ENCODE peak calls at places on chromosomes 6 and 20, in five cellular contexts. One of them, this sample, is unnamed.

GRCh38 chr6:163986313-163986712 is 571.8 kb downstream of the QKI start:
- DNase-seq in fibroblast of lung: peak; percentile 76
- DNase-seq in mucosa of descending colon: no peak
- DNase-seq in left ventricle myocardium inferior: peak; percentile 38
- DNase-seq in AG10803: no peak
- DNase-seq in this sample: peak; percentile 53

GRCh38 chr6:125647391-125647790 is 102.0 kb upstream of the HEY2 start:
- DNase-seq in fibroblast of lung: no peak
- DNase-seq in mucosa of descending colon: no peak
- DNase-seq in left ventricle myocardium inferior: no peak
- DNase-seq in AG10803: no peak
- DNase-seq in this sample: no peak

GRCh38 chr20:62742550-62742949 is 33.9 kb downstream of the NTSR1 start:
- DNase-seq in AG10803: no peak
- DNase-seq in mucosa of descending colon: peak; percentile 20
- DNase-seq in left ventricle myocardium inferior: peak; percentile 1
- DNase-seq in fibroblast of lung: no peak
- DNase-seq in this sample: no peak

GRCh38 chr6:36912583-36912982 is 26.8 kb downstream of the C6orf89 start:
- DNase-seq in left ventricle myocardium inferior: no peak
- DNase-seq in AG10803: peak; percentile 90
- DNase-seq in fibroblast of lung: peak; percentile 91
- DNase-seq in mucosa of descending colon: no peak
- DNase-seq in this sample: peak; percentile 67

GRCh38 chr6:17703256-17703694 is 3.5 kb downstream of the NUP153 start:
- DNase-seq in mucosa of descending colon: no peak
- DNase-seq in AG10803: peak; percentile 94
- DNase-seq in fibroblast of lung: peak; percentile 83
- DNase-seq in left ventricle myocardium inferior: no peak
- DNase-seq in this sample: peak; percentile 97

GRCh38 chr6:71250050-71250689 is 38.4 kb upstream of the OGFRL1 start:
- DNase-seq in left ventricle myocardium inferior: no peak
- DNase-seq in AG10803: peak; percentile 88
- DNase-seq in mucosa of descending colon: no peak
- DNase-seq in fibroblast of lung: peak; percentile 83
- DNase-seq in this sample: peak; percentile 97

GRCh38 chr6:130046711-130047439 is 28.5 kb downstream of the L3MBTL3 start:
- DNase-seq in mucosa of descending colon: no peak
- DNase-seq in left ventricle myocardium inferior: no peak
- DNase-seq in fibroblast of lung: peak; percentile 62
- DNase-seq in AG10803: peak; percentile 20
- DNase-seq in this sample: peak; percentile 14

GRCh38 chr6:84645563-84646266 is 118.7 kb downstream of the TBX18 start:
- DNase-seq in AG10803: peak; percentile 73
- DNase-seq in fibroblast of lung: peak; percentile 84
- DNase-seq in left ventricle myocardium inferior: no peak
- DNase-seq in mucosa of descending colon: no peak
- DNase-seq in this sample: peak; percentile 59

GRCh38 chr6:158503846-158504245 is 56.0 kb upstream of the TMEM181 start:
- DNase-seq in left ventricle myocardium inferior: no peak
- DNase-seq in fibroblast of lung: no peak
- DNase-seq in AG10803: no peak
- DNase-seq in mucosa of descending colon: no peak
- DNase-seq in this sample: no peak

GRCh38 chr6:47478233-47479155 is 905 bp downstream of the CD2AP start:
- DNase-seq in mucosa of descending colon: no peak
- DNase-seq in left ventricle myocardium inferior: peak; percentile 17
- DNase-seq in fibroblast of lung: peak; percentile 36
- DNase-seq in AG10803: peak; percentile 33
- DNase-seq in this sample: peak; percentile 32

GRCh38 chr20:17854307-17854903 is 114.2 kb downstream of the SNX5 start:
- DNase-seq in AG10803: no peak
- DNase-seq in mucosa of descending colon: peak; percentile 83
- DNase-seq in left ventricle myocardium inferior: peak; percentile 68
- DNase-seq in fibroblast of lung: peak; percentile 36
- DNase-seq in this sample: peak; percentile 60

GRCh38 chr20:43977252-43977651 is 62.6 kb downstream of the TOX2 start:
- DNase-seq in left ventricle myocardium inferior: no peak
- DNase-seq in AG10803: no peak
- DNase-seq in mucosa of descending colon: no peak
- DNase-seq in fibroblast of lung: peak; percentile 60
- DNase-seq in this sample: no peak

GRCh38 chr6:168275168-168275567 is 44.4 kb downstream of the DACT2 start:
- DNase-seq in AG10803: no peak
- DNase-seq in fibroblast of lung: no peak
- DNase-seq in mucosa of descending colon: no peak
- DNase-seq in left ventricle myocardium inferior: no peak
- DNase-seq in this sample: no peak

GRCh38 chr20:52731086-52731485 is 241.1 kb upstream of the TSHZ2 start:
- DNase-seq in left ventricle myocardium inferior: no peak
- DNase-seq in fibroblast of lung: no peak
- DNase-seq in AG10803: no peak
- DNase-seq in mucosa of descending colon: no peak
- DNase-seq in this sample: no peak

GRCh38 chr6:30887901-30888300 is 3.6 kb downstream of the DDR1 start:
- DNase-seq in fibroblast of lung: peak; percentile 14
- DNase-seq in AG10803: peak; percentile 26
- DNase-seq in mucosa of descending colon: no peak
- DNase-seq in left ventricle myocardium inferior: no peak
- DNase-seq in this sample: no peak

GRCh38 chr6:150157076-150157475 is 14.2 kb downstream of the PPP1R14C start:
- DNase-seq in fibroblast of lung: peak; percentile 15
- DNase-seq in left ventricle myocardium inferior: no peak
- DNase-seq in mucosa of descending colon: no peak
- DNase-seq in AG10803: no peak
- DNase-seq in this sample: no peak

GRCh38 chr20:46801003-46801702 is 91.7 kb downstream of the SLC2A10 start:
- DNase-seq in left ventricle myocardium inferior: no peak
- DNase-seq in fibroblast of lung: no peak
- DNase-seq in mucosa of descending colon: no peak
- DNase-seq in AG10803: no peak
- DNase-seq in this sample: no peak

GRCh38 chr6:90758741-90759140 is 171.9 kb upstream of the MAP3K7 start:
- DNase-seq in fibroblast of lung: no peak
- DNase-seq in AG10803: no peak
- DNase-seq in mucosa of descending colon: no peak
- DNase-seq in left ventricle myocardium inferior: no peak
- DNase-seq in this sample: no peak

GRCh38 chr6:119026822-119027221 is 51.6 kb downstream of the FAM184A start:
- DNase-seq in left ventricle myocardium inferior: no peak
- DNase-seq in fibroblast of lung: no peak
- DNase-seq in mucosa of descending colon: no peak
- DNase-seq in AG10803: no peak
- DNase-seq in this sample: no peak

GRCh38 chr20:2751347-2751867 is 49.0 kb downstream of the CPXM1 start:
- DNase-seq in fibroblast of lung: no peak
- DNase-seq in AG10803: no peak
- DNase-seq in left ventricle myocardium inferior: no peak
- DNase-seq in mucosa of descending colon: peak; percentile 40
- DNase-seq in this sample: no peak

GRCh38 chr6:43950206-43950605 is 177.0 kb downstream of the MRPL14 start:
- DNase-seq in left ventricle myocardium inferior: peak; percentile 3
- DNase-seq in fibroblast of lung: no peak
- DNase-seq in mucosa of descending colon: no peak
- DNase-seq in AG10803: no peak
- DNase-seq in this sample: no peak

GRCh38 chr20:3690413-3690812 is 8.6 kb upstream of the ADAM33 start:
- DNase-seq in AG10803: no peak
- DNase-seq in mucosa of descending colon: no peak
- DNase-seq in fibroblast of lung: no peak
- DNase-seq in left ventricle myocardium inferior: no peak
- DNase-seq in this sample: no peak

GRCh38 chr6:56849876-56850275 is 105.0 kb upstream of the BEND6 start:
- DNase-seq in fibroblast of lung: peak; percentile 90
- DNase-seq in AG10803: peak; percentile 71
- DNase-seq in left ventricle myocardium inferior: no peak
- DNase-seq in mucosa of descending colon: no peak
- DNase-seq in this sample: peak; percentile 39

GRCh38 chr20:46710149-46710913 is 882 bp downstream of the SLC2A10 start:
- DNase-seq in left ventricle myocardium inferior: no peak
- DNase-seq in fibroblast of lung: no peak
- DNase-seq in mucosa of descending colon: peak; percentile 50
- DNase-seq in AG10803: no peak
- DNase-seq in this sample: no peak

GRCh38 chr20:38113401-38114325 is 51.4 kb downstream of the TGM2 start:
- DNase-seq in mucosa of descending colon: no peak
- DNase-seq in fibroblast of lung: no peak
- DNase-seq in AG10803: no peak
- DNase-seq in left ventricle myocardium inferior: no peak
- DNase-seq in this sample: no peak

GRCh38 chr20:62743777-62744317 is 35.2 kb downstream of the NTSR1 start:
- DNase-seq in AG10803: no peak
- DNase-seq in left ventricle myocardium inferior: peak; percentile 5
- DNase-seq in fibroblast of lung: no peak
- DNase-seq in mucosa of descending colon: no peak
- DNase-seq in this sample: no peak

GRCh38 chr6:143159001-143159400 is 98.3 kb downstream of the AIG1 start:
- DNase-seq in mucosa of descending colon: no peak
- DNase-seq in AG10803: peak; percentile 51
- DNase-seq in left ventricle myocardium inferior: no peak
- DNase-seq in fibroblast of lung: no peak
- DNase-seq in this sample: no peak

GRCh38 chr20:36775196-36775595 is 1.6 kb upstream of the DSN1 start:
- DNase-seq in AG10803: no peak
- DNase-seq in left ventricle myocardium inferior: no peak
- DNase-seq in mucosa of descending colon: no peak
- DNase-seq in fibroblast of lung: no peak
- DNase-seq in this sample: no peak

GRCh38 chr6:7424967-7425807 is 35.6 kb downstream of the RIOK1 start:
- DNase-seq in mucosa of descending colon: no peak
- DNase-seq in left ventricle myocardium inferior: peak; percentile 38
- DNase-seq in AG10803: peak; percentile 66
- DNase-seq in fibroblast of lung: peak; percentile 23
- DNase-seq in this sample: peak; percentile 69

GRCh38 chr6:34389034-34389433 is 3.4 kb downstream of the NUDT3 start:
- DNase-seq in left ventricle myocardium inferior: no peak
- DNase-seq in fibroblast of lung: no peak
- DNase-seq in AG10803: no peak
- DNase-seq in mucosa of descending colon: no peak
- DNase-seq in this sample: no peak

GRCh38 chr6:27867941-27868705 is 44.1 kb downstream of the OR2B2 start:
- DNase-seq in left ventricle myocardium inferior: no peak
- DNase-seq in fibroblast of lung: peak; percentile 6
- DNase-seq in AG10803: peak; percentile 1
- DNase-seq in mucosa of descending colon: no peak
- DNase-seq in this sample: no peak
- H3K4me3 ChIP-seq in left ventricle myocardium inferior: peak overlapping the region; percentile 74
- H3K4me3 ChIP-seq in fibroblast of lung: peak overlapping the region; percentile 90
- H3K4me3 ChIP-seq in AG10803: no peak overlapping the region
- H3K4me3 ChIP-seq in mucosa of descending colon: no peak overlapping the region
- H3K4me3 ChIP-seq in this sample: no peak overlapping the region

GRCh38 chr6:156876302-156876701 is 99.1 kb downstream of the ARID1B start:
- DNase-seq in mucosa of descending colon: peak; percentile 43
- DNase-seq in AG10803: no peak
- DNase-seq in left ventricle myocardium inferior: peak; percentile 42
- DNase-seq in fibroblast of lung: no peak
- DNase-seq in this sample: no peak
- TF ChIP-seq CTCF in mucosa of descending colon: no peak
- TF ChIP-seq CTCF in AG10803: peak; percentile 11
- TF ChIP-seq CTCF in left ventricle myocardium inferior: peak; percentile 51
- TF ChIP-seq CTCF in fibroblast of lung: no peak
- TF ChIP-seq CTCF in this sample: peak; percentile 17

GRCh38 chr6:151806757-151807512 is 547 bp upstream of the ESR1 start:
- DNase-seq in mucosa of descending colon: no peak
- DNase-seq in left ventricle myocardium inferior: no peak
- DNase-seq in AG10803: peak; percentile 22
- DNase-seq in fibroblast of lung: peak; percentile 13
- DNase-seq in this sample: no peak
- H3K4me3 ChIP-seq in mucosa of descending colon: no peak overlapping the region
- H3K4me3 ChIP-seq in left ventricle myocardium inferior: peak overlapping the region; percentile 65
- H3K4me3 ChIP-seq in AG10803: no peak overlapping the region
- H3K4me3 ChIP-seq in fibroblast of lung: peak overlapping the region; percentile 10
- H3K4me3 ChIP-seq in this sample: no peak overlapping the region

DNA sequence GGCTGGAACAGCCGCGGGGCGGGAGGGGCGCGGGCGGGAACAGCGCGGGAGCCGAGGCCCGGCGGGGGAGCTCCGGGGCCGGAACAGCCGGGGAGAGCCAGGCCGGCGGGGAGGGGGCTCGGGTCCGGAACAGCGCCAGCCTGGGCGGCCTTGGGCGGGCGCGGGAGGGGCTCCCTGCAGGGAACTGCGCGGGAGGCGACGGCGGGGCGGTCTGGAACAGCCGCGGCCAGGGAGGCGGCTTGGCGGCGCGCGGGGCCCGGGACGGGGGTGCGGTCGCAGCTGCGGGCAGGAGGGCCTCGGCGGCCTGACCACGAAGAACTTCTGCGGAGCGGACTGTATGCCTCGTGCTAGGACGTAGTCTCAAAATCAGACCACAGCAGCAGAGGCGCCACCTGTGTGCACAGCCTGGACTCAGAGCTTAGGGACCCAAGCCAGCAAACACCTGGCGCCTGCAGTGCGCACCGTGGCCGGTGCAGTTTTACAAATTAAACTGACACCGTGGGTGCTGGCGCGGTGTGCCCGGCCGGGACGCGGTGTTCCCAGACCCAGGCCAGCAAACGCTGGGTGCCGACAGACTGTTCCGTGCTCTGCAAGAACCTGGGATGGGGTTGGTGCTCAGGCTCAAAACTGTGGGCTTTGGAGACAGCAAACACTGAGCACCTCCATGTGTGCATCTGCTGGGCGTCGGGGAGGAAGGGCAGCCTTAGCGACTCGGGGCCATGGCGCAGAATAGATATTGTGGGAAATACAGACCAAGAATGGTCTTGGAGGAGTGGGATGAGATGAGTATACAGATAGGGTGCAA is 572 bp downstream of the ZNF341 start:
- DNase-seq in AG10803: peak; percentile 85
- DNase-seq in left ventricle myocardium inferior: peak; percentile 89
- DNase-seq in mucosa of descending colon: peak; percentile 97
- DNase-seq in fibroblast of lung: peak; percentile 75
- DNase-seq in this sample: no peak
- TF ChIP-seq CTCF in AG10803: peak; percentile 7
- TF ChIP-seq CTCF in left ventricle myocardium inferior: no peak
- TF ChIP-seq CTCF in mucosa of descending colon: no peak
- TF ChIP-seq CTCF in fibroblast of lung: no peak
- TF ChIP-seq CTCF in this sample: no peak

GRCh38 chr6:134049176-134049575 is 3.2 kb downstream of the SLC2A12 start:
- DNase-seq in fibroblast of lung: no peak
- DNase-seq in AG10803: no peak
- DNase-seq in left ventricle myocardium inferior: no peak
- DNase-seq in mucosa of descending colon: no peak
- DNase-seq in this sample: no peak

GRCh38 chr6:134049586-134049985 is 2.8 kb downstream of the SLC2A12 start:
- DNase-seq in fibroblast of lung: no peak
- DNase-seq in mucosa of descending colon: no peak
- DNase-seq in left ventricle myocardium inferior: no peak
- DNase-seq in AG10803: no peak
- DNase-seq in this sample: no peak

GRCh38 chr6:134057478-134057877 is 5.1 kb upstream of the SLC2A12 start:
- DNase-seq in AG10803: no peak
- DNase-seq in mucosa of descending colon: no peak
- DNase-seq in left ventricle myocardium inferior: no peak
- DNase-seq in fibroblast of lung: no peak
- DNase-seq in this sample: no peak

GRCh38 chr6:134056046-134056445 is 3.6 kb upstream of the SLC2A12 start:
- DNase-seq in AG10803: no peak
- DNase-seq in mucosa of descending colon: no peak
- DNase-seq in fibroblast of lung: no peak
- DNase-seq in left ventricle myocardium inferior: no peak
- DNase-seq in this sample: no peak

GRCh38 chr6:134052776-134053120 is 324 bp upstream of the SLC2A12 start:
- DNase-seq in mucosa of descending colon: no peak
- DNase-seq in fibroblast of lung: no peak
- DNase-seq in AG10803: no peak
- DNase-seq in left ventricle myocardium inferior: no peak
- DNase-seq in this sample: no peak
- H3K4me3 ChIP-seq in mucosa of descending colon: no peak overlapping the region
- H3K4me3 ChIP-seq in fibroblast of lung: peak overlapping the region; percentile 61
- H3K4me3 ChIP-seq in AG10803: peak overlapping the region; percentile 78
- H3K4me3 ChIP-seq in left ventricle myocardium inferior: peak overlapping the region; percentile 72
- H3K4me3 ChIP-seq in this sample: peak overlapping the region; percentile 70